ENCODE peak calls at places on chromosomes 4 and X, in four cellular contexts. D is GM12878, P is K562, H is HepG2. Q is an unnamed sample.

GRCh38 chr4:122732329-122733026 is at the start of gene BBS12:
- DNase-seq in D (peak), H (peak), P (peak), Q (peak)

GRCh38 chrX:51608071-51608470 is 10.6 kb downstream of the CENPVL3 start:
- DNase-seq in D (no peak), H (no peak), P (no peak), Q (no peak)

GRCh38 chr4:138614462-138615142 is 372.5 kb upstream of the SLC7A11 start:
- DNase-seq in H (no peak), P (no peak), D (no peak), Q (no peak)

GRCh38 chrX:6226646-6227444 is 1.8 kb downstream of the NLGN4X start:
- DNase-seq in P (no peak), D (no peak), H (no peak), Q (no peak)

GRCh38 chr4:104494822-104495559 is at the start of gene CXXC4:
- DNase-seq in P (peak), H (peak), D (no peak), Q (peak)

GRCh38 chrX:69277961-69278795 is 112.9 kb upstream of the PJA1 start:
- DNase-seq in P (no peak), H (no peak), D (no peak), Q (no peak)

GRCh38 chr4:74041418-74041817 is 2.9 kb upstream of the CXCL3 start:
- DNase-seq in H (no peak), P (no peak), D (no peak), Q (no peak)

GRCh38 chr4:124177647-124178425 is 534.7 kb downstream of the ANKRD50 start:
- DNase-seq in D (no peak), P (no peak), H (no peak), Q (peak)

GRCh38 chr4:177051473-177052060 is 258.1 kb upstream of the NEIL3 start:
- DNase-seq in D (no peak), H (peak), P (peak), Q (peak)

GRCh38 chrX:21974011-21974385 is 33.5 kb downstream of the SMS start:
- DNase-seq in D (peak), P (no peak), H (no peak), Q (no peak)

GRCh38 chr4:1137850-1138249 is 24.5 kb upstream of the RNF212 start:
- DNase-seq in P (no peak), D (no peak), H (no peak), Q (no peak)

GRCh38 chr4:181952478-181952877 is 290.7 kb upstream of the TENM3 start:
- DNase-seq in P (no peak), D (no peak), H (no peak), Q (peak)

GRCh38 chrX:9874483-9874882 is 88.3 kb downstream of the SHROOM2 start:
- DNase-seq in D (no peak), P (no peak), H (no peak), Q (no peak)

GRCh38 chr4:166493828-166494432 is 620.9 kb downstream of the TLL1 start:
- DNase-seq in H (no peak), D (no peak), P (no peak), Q (no peak)

GRCh38 chrX:72714471-72714916 is 388 bp upstream of the PHKA1 start:
- DNase-seq in P (peak), H (peak), D (no peak), Q (peak)

GRCh38 chr4:94253036-94253435 is 45.4 kb downstream of the SMARCAD1 start:
- DNase-seq in D (no peak), P (peak), H (no peak), Q (no peak)

GRCh38 chrX:134608153-134608552 is 50.1 kb downstream of the PLAC1 start:
- DNase-seq in H (no peak), D (no peak), P (no peak), Q (no peak)

GRCh38 chr4:122861544-122861943 is 34.9 kb downstream of the FGF2 start:
- DNase-seq in P (no peak), H (no peak), D (no peak), Q (no peak)

GRCh38 chr4:848307-848691 is 22.4 kb upstream of the CPLX1 start:
- DNase-seq in P (no peak), H (no peak), D (no peak), Q (no peak)

GRCh38 chrX:36434521-36434920 is 515.0 kb downstream of the CFAP47 start:
- DNase-seq in D (no peak), H (no peak), P (no peak), Q (no peak)

GRCh38 chrX:110409925-110410324 is 51.3 kb downstream of the RTL9 start:
- DNase-seq in H (no peak), P (peak), D (no peak), Q (peak)

GRCh38 chr4:3498901-3499510 is 33.2 kb downstream of the LRPAP1 start:
- DNase-seq in P (no peak), D (no peak), H (no peak), Q (no peak)

GRCh38 chr4:138595731-138596465 is 353.7 kb upstream of the SLC7A11 start:
- DNase-seq in P (no peak), H (no peak), D (no peak), Q (peak)

GRCh38 chrX:96440941-96441340 is 243.7 kb upstream of the DIAPH2 start:
- DNase-seq in D (no peak), H (no peak), P (no peak), Q (no peak)

GRCh38 chrX:71532078-71532752 is 689 bp upstream of the OGT start:
- DNase-seq in H (no peak), P (peak), D (no peak), Q (peak)

GRCh38 chr4:288891-289290 is 16.4 kb downstream of the ZNF732 start:
- DNase-seq in P (peak), D (no peak), H (no peak), Q (no peak)

GRCh38 chrX:46979340-46979739 is 67.1 kb downstream of the JADE3 start:
- DNase-seq in H (no peak), P (no peak), D (no peak), Q (peak)

GRCh38 chrX:72169008-72169728 is 12.4 kb upstream of the PIN4 start:
- DNase-seq in H (no peak), P (peak), D (no peak), Q (peak)

GRCh38 chrX:119516157-119516702 is 48.0 kb downstream of the SLC25A5 start:
- DNase-seq in D (peak), P (peak), H (peak), Q (peak)

GRCh38 chr4:186723207-186724047 is at the start of gene FAT1:
- DNase-seq in D (no peak), H (peak), P (peak), Q (peak)

GRCh38 chr4:134518574-134519217 is 317.1 kb upstream of the PABPC4L start:
- DNase-seq in D (no peak), H (no peak), P (no peak), Q (no peak)

GRCh38 chr4:156959298-156959702 is 12.3 kb downstream of the PDGFC start:
- DNase-seq in P (no peak), H (no peak), D (no peak), Q (no peak)

GRCh38 chr4:165330071-165330470 is 2.6 kb downstream of the MSMO1 start:
- DNase-seq in H (no peak), P (no peak), D (no peak), Q (no peak)

GRCh38 chr4:55592014-55592413 is at the start of gene PDCL2:
- DNase-seq in H (no peak), P (peak), D (no peak), Q (no peak)

GRCh38 chr4:112753333-112753732 is 116.4 kb downstream of the LARP7 start:
- DNase-seq in P (no peak), D (no peak), H (no peak), Q (no peak)

GRCh38 chr4:84688605-84689004 is 105.7 kb downstream of the CDS1 start:
- DNase-seq in H (no peak), D (no peak), P (no peak), Q (no peak)

GRCh38 chr4:36208884-36209473 is 35.3 kb downstream of the ARAP2 start:
- DNase-seq in P (no peak), H (no peak), D (no peak), Q (no peak)

GRCh38 chrX:109920325-109920724 is 82.6 kb upstream of the TMEM164 start:
- DNase-seq in H (no peak), P (peak), D (no peak), Q (no peak)

GRCh38 chr4:184306949-184307348 is 89.3 kb upstream of the ENPP6 start:
- DNase-seq in P (no peak), H (no peak), D (no peak), Q (no peak)

GRCh38 chrX:20442597-20442996 is 175.9 kb upstream of the RPS6KA3 start:
- DNase-seq in D (no peak), P (peak), H (peak), Q (peak)
- TF ChIP-seq MYC in D (no peak), P (no peak), H (no peak), Q (no peak)

GRCh38 chrX:42098897-42099296 is 175.5 kb upstream of the CASK start:
- DNase-seq in P (no peak), H (no peak), D (no peak), Q (no peak)

GRCh38 chrX:42094208-42094607 is 170.9 kb upstream of the CASK start:
- DNase-seq in H (no peak), P (no peak), D (no peak), Q (no peak)

GRCh38 chrX:42096262-42096939 is 173.0 kb upstream of the CASK start:
- DNase-seq in P (peak), H (peak), D (no peak), Q (peak)

GRCh38 chrX:42093756-42094155 is 170.4 kb upstream of the CASK start:
- DNase-seq in P (no peak), D (peak), H (no peak), Q (peak)

GRCh38 chrX:42097491-42097890 is 174.1 kb upstream of the CASK start:
- DNase-seq in D (no peak), H (no peak), P (no peak), Q (no peak)
- H2AFZ ChIP-seq in D (no peak), H (no peak), P (no peak), Q (no peak)

GRCh38 chr4:128915544-128915943 is 106.0 kb downstream of the JADE1 start:
- DNase-seq in H (no peak), P (no peak), D (no peak), Q (no peak)

GRCh38 chr4:128921954-128922353 is 112.5 kb downstream of the JADE1 start:
- DNase-seq in D (no peak), P (no peak), H (no peak), Q (no peak)

GRCh38 chr4:128917781-128918180 is 108.3 kb downstream of the JADE1 start:
- DNase-seq in D (peak), H (no peak), P (no peak), Q (no peak)

GRCh38 chr4:128913228-128913627 is 103.7 kb downstream of the JADE1 start:
- DNase-seq in D (peak), P (no peak), H (no peak), Q (peak)

DNA sequence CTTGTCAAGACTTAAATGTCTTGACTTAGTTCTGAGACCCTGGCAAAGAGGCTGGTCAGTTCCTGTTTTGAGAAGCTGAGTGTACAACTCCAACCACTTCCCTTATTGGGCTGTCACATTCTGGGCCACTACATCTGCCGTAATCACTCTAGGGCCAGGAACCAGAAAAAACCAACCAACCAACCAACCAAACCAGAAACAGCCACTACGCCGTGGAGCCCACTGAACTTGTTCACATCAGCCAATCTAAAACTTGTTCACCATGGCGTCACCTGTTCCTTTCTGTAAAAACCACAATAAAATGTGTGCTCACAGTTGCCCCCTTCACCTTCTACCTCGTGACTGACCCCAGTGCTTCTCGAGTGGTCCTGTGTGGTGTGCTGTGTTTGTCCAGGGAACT is 107.3 kb downstream of the JADE1 start:
- DNase-seq in P (no peak), H (no peak), D (peak), Q (no peak)
- TF ChIP-seq MYC in P (no peak), H (no peak), D (no peak), Q (no peak)

DNA sequence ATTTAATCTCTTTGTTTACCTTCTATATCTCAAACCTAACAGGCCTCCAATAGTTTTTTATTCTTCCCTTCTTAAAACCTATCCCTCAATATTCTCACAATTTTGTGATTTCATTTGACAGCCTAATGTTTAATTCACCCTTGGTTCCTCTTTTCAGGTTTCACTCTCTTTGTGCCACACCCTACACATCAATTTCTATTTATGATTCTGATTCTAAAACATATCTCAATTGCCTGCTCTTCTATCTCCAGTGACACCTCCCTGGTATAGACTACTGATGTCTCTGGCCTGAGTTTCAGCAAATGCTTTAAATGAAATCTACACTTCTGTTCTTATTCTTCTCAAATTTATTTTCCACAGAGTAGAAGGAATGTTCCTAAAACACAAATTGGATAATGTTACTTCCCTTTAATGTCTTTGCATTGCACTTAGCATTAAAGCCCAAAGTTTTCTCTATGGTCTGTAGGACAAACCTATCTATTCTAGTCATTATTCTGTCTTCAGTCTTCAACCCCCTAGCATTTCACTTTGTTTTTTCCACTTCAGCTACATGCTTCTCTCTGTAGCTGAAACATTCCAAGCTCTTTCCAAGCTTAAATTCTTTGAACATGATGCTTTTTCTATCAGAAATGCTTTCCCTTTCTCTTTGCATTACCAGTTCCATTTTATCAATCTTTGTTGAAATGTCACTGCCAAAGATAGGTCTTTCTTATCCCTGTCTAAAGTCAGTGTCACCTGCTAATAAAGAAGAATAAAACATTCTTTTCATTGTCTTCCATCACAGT is 622.0 kb downstream of the CENPC start:
- DNase-seq in H (no peak), P (no peak), D (no peak), Q (no peak)
- H2AFZ ChIP-seq in H (no peak), P (no peak), D (no peak), Q (no peak)

GRCh38 chrX:132983496-132983895 is 25.1 kb upstream of the HS6ST2 start:
- DNase-seq in H (no peak), D (no peak), P (no peak), Q (no peak)
- TF ChIP-seq MYC in H (no peak), D (no peak), P (no peak), Q (no peak)

DNA sequence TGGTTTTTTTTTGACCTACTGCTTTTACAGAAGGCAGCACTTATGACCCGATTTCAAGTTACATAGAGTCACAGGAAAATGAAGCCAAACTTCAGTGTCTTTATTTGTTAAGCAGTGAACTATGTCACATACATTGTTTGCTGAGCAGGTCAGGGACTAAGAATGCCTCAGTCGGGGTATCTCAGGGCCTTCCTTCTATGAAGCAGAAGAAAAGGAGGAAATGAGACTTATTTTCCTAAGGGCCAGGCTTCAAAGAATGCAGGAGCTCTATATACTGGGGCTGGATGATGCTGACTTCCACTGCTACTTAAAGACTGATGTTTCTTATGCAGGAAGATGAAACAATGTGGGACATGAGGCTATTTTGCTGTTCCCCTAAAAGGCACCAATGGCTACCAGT is 558.4 kb upstream of the IGFBP7 start:
- DNase-seq in P (no peak), H (no peak), D (no peak), Q (peak)
- H2AFZ ChIP-seq in P (no peak), H (no peak), D (no peak), Q (no peak)

GRCh38 chrX:49838374-49838773 is 9.3 kb downstream of the PAGE4 start:
- DNase-seq in P (peak), D (no peak), H (peak), Q (peak)
- TF ChIP-seq MYC in P (no peak), D (no peak), H (no peak), Q (no peak)

GRCh38 chr4:142446965-142447474 is 399.1 kb downstream of the INPP4B start:
- DNase-seq in H (no peak), D (no peak), P (no peak), Q (no peak)
- H2AFZ ChIP-seq in H (no peak), D (no peak), P (no peak), Q (no peak)